ENCODE peak calls at places on chromosomes 7 and 10, in six cellular contexts. S is fibroblast of mammary gland, K is fibroblast of lung, Y is progenitor cell of endocrine pancreas, I is tibial artery, N is uterus. F is an unnamed sample.

GRCh38 chr10:131698986-131699385 is 201.8 kb upstream of the PPP2R2D start:
- DNase-seq in Y (peak), K (no peak), S (no peak), I (no peak), N (no peak), F (no peak)

GRCh38 chr7:125347264-125347663 is 417.6 kb upstream of the POT1 start:
- DNase-seq in S (no peak), Y (no peak), K (no peak), I (no peak), N (no peak), F (no peak)

GRCh38 chr7:159067870-159068787 is 76.5 kb downstream of the VIPR2 start:
- DNase-seq in Y (no peak), N (peak), K (no peak), S (no peak), I (peak), F (peak)

GRCh38 chr7:106980358-106980685 is 64.2 kb upstream of the PRKAR2B start:
- DNase-seq in N (no peak), I (no peak), K (no peak), Y (no peak), S (no peak), F (no peak)

GRCh38 chr10:86139066-86139657 is 227.4 kb downstream of the GRID1 start:
- DNase-seq in I (no peak), S (no peak), K (no peak), N (no peak), Y (no peak), F (no peak)

GRCh38 chr7:90850516-90850915 is 254.4 kb downstream of the CDK14 start:
- DNase-seq in N (no peak), I (no peak), Y (no peak), K (no peak), S (no peak), F (no peak)

GRCh38 chr7:84482476-84482875 is 287.9 kb upstream of the SEMA3A start:
- DNase-seq in S (no peak), N (no peak), Y (no peak), K (no peak), I (no peak), F (no peak)

GRCh38 chr10:129400426-129400825 is 66.6 kb upstream of the MGMT start:
- DNase-seq in Y (no peak), I (no peak), N (no peak), K (no peak), S (no peak), F (no peak)

GRCh38 chr10:110153396-110153795 is 54.0 kb upstream of the MXI1 start:
- DNase-seq in K (no peak), N (no peak), I (no peak), S (no peak), Y (no peak), F (no peak)

GRCh38 chr7:27181795-27182275 is 3.2 kb downstream of the HOXA11 start:
- DNase-seq in I (peak), K (no peak), N (peak), Y (no peak), S (no peak), F (no peak)

GRCh38 chr7:158134824-158135223 is 452.8 kb downstream of the PTPRN2 start:
- DNase-seq in Y (no peak), K (no peak), I (no peak), N (no peak), S (no peak), F (no peak)

GRCh38 chr7:95798401-95798930 is 26.1 kb downstream of the DYNC1I1 start:
- DNase-seq in N (no peak), Y (no peak), K (peak), S (peak), I (no peak), F (no peak)

GRCh38 chr7:45573636-45574470 is at the start of gene ADCY1:
- DNase-seq in S (no peak), K (no peak), N (no peak), I (peak), Y (peak), F (no peak)

GRCh38 chr7:35787925-35788324 is 12.9 kb upstream of the SEPTIN7 start:
- DNase-seq in S (no peak), N (no peak), I (no peak), Y (no peak), K (no peak), F (no peak)

GRCh38 chr10:78752708-78753107 is 316.1 kb upstream of the ZMIZ1 start:
- DNase-seq in N (no peak), K (no peak), S (peak), Y (no peak), I (no peak), F (no peak)

GRCh38 chr7:112105584-112106540 is 100.3 kb downstream of the DOCK4 start:
- DNase-seq in I (no peak), K (no peak), Y (no peak), N (no peak), S (no peak), F (no peak)

GRCh38 chr10:99329891-99330674 is 927 bp downstream of the CNNM1 start:
- DNase-seq in I (no peak), K (peak), S (peak), Y (peak), N (no peak), F (no peak)

GRCh38 chr7:75048435-75049379 is 24.9 kb downstream of the RCC1L start:
- DNase-seq in K (peak), N (no peak), I (no peak), S (peak), Y (no peak), F (no peak)

GRCh38 chr10:119706521-119707278 is 19.1 kb upstream of the INPP5F start:
- DNase-seq in Y (no peak), I (no peak), K (no peak), N (no peak), S (no peak), F (no peak)

GRCh38 chr7:120216947-120217346 is 56.0 kb upstream of the KCND2 start:
- DNase-seq in I (no peak), S (peak), K (no peak), N (no peak), Y (no peak), F (no peak)

GRCh38 chr10:77383861-77384553 is 253.6 kb downstream of the KCNMA1 start:
- DNase-seq in Y (no peak), S (peak), K (no peak), N (no peak), I (peak), F (no peak)

GRCh38 chr7:56007891-56008290 is 43.4 kb downstream of the PSPH start:
- DNase-seq in Y (no peak), S (no peak), I (no peak), K (no peak), N (no peak), F (no peak)

GRCh38 chr7:30471205-30471604 is 7.4 kb downstream of the NOD1 start:
- DNase-seq in I (no peak), S (no peak), Y (no peak), N (peak), K (no peak), F (peak)

GRCh38 chr7:604038-604883 is 84.6 kb upstream of the PDGFA start:
- DNase-seq in I (peak), S (peak), N (peak), K (peak), Y (no peak), F (peak)

GRCh38 chr7:34900891-34901493 is 136.3 kb downstream of the DPY19L1 start:
- DNase-seq in Y (no peak), S (peak), I (no peak), K (no peak), N (no peak), F (no peak)

GRCh38 chr10:60394444-60394843 is 4.8 kb upstream of the ANK3 start:
- DNase-seq in S (no peak), I (no peak), Y (no peak), K (no peak), N (no peak), F (no peak)

GRCh38 chr7:610141-610530 is 90.5 kb upstream of the PDGFA start:
- DNase-seq in N (no peak), Y (no peak), S (no peak), I (no peak), K (no peak), F (no peak)

GRCh38 chr7:71286336-71286735 is 154.4 kb downstream of the GALNT17 start:
- DNase-seq in Y (no peak), I (peak), N (peak), S (no peak), K (no peak), F (no peak)

GRCh38 chr10:121085386-121085785 is 234.2 kb downstream of the WDR11 start:
- DNase-seq in S (no peak), N (no peak), I (no peak), K (no peak), Y (no peak), F (peak)

GRCh38 chr7:155860840-155861479 is 48.7 kb upstream of the SHH start:
- DNase-seq in N (no peak), I (peak), S (peak), Y (no peak), K (peak), F (peak)

GRCh38 chr10:75335983-75336382 is 65.6 kb downstream of the ZNF503 start:
- DNase-seq in I (no peak), N (no peak), K (no peak), S (no peak), Y (no peak), F (no peak)

GRCh38 chr7:124566576-124566975 is 199.0 kb downstream of the GPR37 start:
- DNase-seq in Y (no peak), N (no peak), K (peak), I (no peak), S (no peak), F (peak)

GRCh38 chr7:1523208-1523607 is 7.3 kb upstream of the MAFK start:
- DNase-seq in I (no peak), K (no peak), Y (no peak), S (no peak), N (no peak), F (no peak)

GRCh38 chr7:121961491-121961890 is 88.5 kb downstream of the PTPRZ1 start:
- DNase-seq in N (no peak), S (peak), Y (no peak), K (no peak), I (no peak), F (no peak)

GRCh38 chr7:80496586-80496985 is 15.3 kb downstream of the GNAT3 start:
- DNase-seq in I (no peak), S (peak), N (no peak), Y (no peak), K (peak), F (no peak)

GRCh38 chr7:94706991-94707390 is 51.1 kb upstream of the SGCE start:
- DNase-seq in S (no peak), N (no peak), I (no peak), Y (no peak), K (no peak), F (no peak)

GRCh38 chr10:35712486-35712885 is 70.4 kb upstream of the FZD8 start:
- DNase-seq in S (no peak), K (no peak), Y (no peak), I (no peak), N (no peak), F (no peak)

GRCh38 chr10:6274040-6274439 is 71.3 kb downstream of the PFKFB3 start:
- DNase-seq in K (peak), Y (no peak), S (peak), N (no peak), I (no peak), F (peak)

GRCh38 chr10:93879273-93879672 is 14.5 kb upstream of the SLC35G1 start:
- DNase-seq in Y (no peak), S (no peak), K (no peak), N (no peak), I (no peak), F (no peak)

GRCh38 chr10:93334901-93335312 is 147.2 kb downstream of the MYOF start:
- DNase-seq in N (no peak), Y (no peak), K (no peak), S (no peak), I (no peak), F (no peak)

GRCh38 chr7:98866765-98867164 is 3.0 kb downstream of the TMEM130 start:
- DNase-seq in K (no peak), Y (no peak), N (no peak), I (no peak), S (no peak), F (no peak)
- TF ChIP-seq CTCF in K (no peak), Y (no peak), N (no peak), I (no peak), S (no peak), F (no peak)

GRCh38 chr7:77746164-77746823 is 50.0 kb downstream of the RSBN1L start:
- DNase-seq in N (no peak), K (no peak), S (no peak), Y (no peak), I (no peak), F (no peak)
- TF ChIP-seq CTCF in N (no peak), K (no peak), S (no peak), Y (no peak), I (no peak), F (no peak)

GRCh38 chr10:87842776-87843497 is 20.4 kb downstream of the KLLN start:
- DNase-seq in K (peak), N (no peak), I (no peak), Y (no peak), S (peak), F (no peak)
- TF ChIP-seq CTCF in K (no peak), N (no peak), I (no peak), Y (no peak), S (no peak), F (no peak)

GRCh38 chr10:91797077-91797690 is 1.0 kb upstream of the TNKS2 start:
- DNase-seq in K (no peak), N (no peak), Y (no peak), I (no peak), S (no peak), F (no peak)
- TF ChIP-seq CTCF in K (no peak), N (no peak), Y (no peak), I (no peak), S (no peak), F (no peak)